ENCODE peak calls at places on chromosomes 5 and 9, in four cellular contexts. One of them, this sample, is unnamed.

GRCh38 chr5:53110156-53110555 is 599 bp upstream of the MOCS2 start:
- DNase-seq in fibroblast of lung: no peak
- DNase-seq in ovary: no peak
- DNase-seq in colonic mucosa: peak
- DNase-seq in this sample: peak

GRCh38 chr9:136107155-136107952 is 11.3 kb downstream of the TMEM250 start:
- DNase-seq in fibroblast of lung: no peak
- DNase-seq in ovary: no peak
- DNase-seq in colonic mucosa: peak
- DNase-seq in this sample: no peak

GRCh38 chr5:107669543-107670027 is 1.2 kb downstream of the EFNA5 start:
- DNase-seq in fibroblast of lung: peak
- DNase-seq in ovary: peak
- DNase-seq in colonic mucosa: peak
- DNase-seq in this sample: peak

GRCh38 chr9:120904061-120904998 is 22.3 kb downstream of the TRAF1 start:
- DNase-seq in fibroblast of lung: no peak
- DNase-seq in ovary: no peak
- DNase-seq in colonic mucosa: no peak
- DNase-seq in this sample: no peak

GRCh38 chr5:157449011-157449723 is 10.8 kb upstream of the NIPAL4 start:
- DNase-seq in fibroblast of lung: peak
- DNase-seq in ovary: peak
- DNase-seq in colonic mucosa: peak
- DNase-seq in this sample: no peak

GRCh38 chr5:83219077-83219476 is 141.7 kb downstream of the XRCC4 start:
- DNase-seq in fibroblast of lung: no peak
- DNase-seq in ovary: no peak
- DNase-seq in colonic mucosa: no peak
- DNase-seq in this sample: no peak

GRCh38 chr5:112694853-112695709 is 42.6 kb upstream of the APC start:
- DNase-seq in fibroblast of lung: peak
- DNase-seq in ovary: no peak
- DNase-seq in colonic mucosa: no peak
- DNase-seq in this sample: peak

GRCh38 chr9:110047955-110048472 is 159.9 kb downstream of the C9orf152 start:
- DNase-seq in fibroblast of lung: no peak
- DNase-seq in ovary: no peak
- DNase-seq in colonic mucosa: no peak
- DNase-seq in this sample: no peak

GRCh38 chr5:75057551-75057950 is 5.2 kb upstream of the GCNT4 start:
- DNase-seq in fibroblast of lung: no peak
- DNase-seq in ovary: no peak
- DNase-seq in colonic mucosa: no peak
- DNase-seq in this sample: no peak

GRCh38 chr5:146751781-146752401 is 126.7 kb downstream of the PPP2R2B start:
- DNase-seq in fibroblast of lung: no peak
- DNase-seq in ovary: no peak
- DNase-seq in colonic mucosa: no peak
- DNase-seq in this sample: no peak

GRCh38 chr9:93041108-93041802 is 17.2 kb upstream of the SUSD3 start:
- DNase-seq in fibroblast of lung: no peak
- DNase-seq in ovary: no peak
- DNase-seq in colonic mucosa: no peak
- DNase-seq in this sample: no peak

GRCh38 chr9:84705128-84705527 is 35.6 kb downstream of the NTRK2 start:
- DNase-seq in fibroblast of lung: no peak
- DNase-seq in ovary: no peak
- DNase-seq in colonic mucosa: no peak
- DNase-seq in this sample: no peak

GRCh38 chr5:17185776-17186175 is 31.7 kb upstream of the BASP1 start:
- DNase-seq in fibroblast of lung: peak
- DNase-seq in ovary: peak
- DNase-seq in colonic mucosa: no peak
- DNase-seq in this sample: no peak

GRCh38 chr5:168401880-168402279 is 84.4 kb upstream of the RARS1 start:
- DNase-seq in fibroblast of lung: no peak
- DNase-seq in ovary: no peak
- DNase-seq in colonic mucosa: no peak
- DNase-seq in this sample: peak

GRCh38 chr9:36486933-36487481 is 85.7 kb upstream of the MELK start:
- DNase-seq in fibroblast of lung: no peak
- DNase-seq in ovary: peak
- DNase-seq in colonic mucosa: peak
- DNase-seq in this sample: no peak

GRCh38 chr9:131274674-131275331 is 1.5 kb downstream of the FAM78A start:
- DNase-seq in fibroblast of lung: no peak
- DNase-seq in ovary: no peak
- DNase-seq in colonic mucosa: no peak
- DNase-seq in this sample: no peak

GRCh38 chr5:132420706-132421272 is 51.3 kb downstream of the SLC22A5 start:
- DNase-seq in fibroblast of lung: no peak
- DNase-seq in ovary: no peak
- DNase-seq in colonic mucosa: peak
- DNase-seq in this sample: no peak

GRCh38 chr5:73901045-73901444 is 275.0 kb downstream of the ARHGEF28 start:
- DNase-seq in fibroblast of lung: peak
- DNase-seq in ovary: no peak
- DNase-seq in colonic mucosa: peak
- DNase-seq in this sample: peak

GRCh38 chr9:13083973-13084528 is 195.4 kb downstream of the MPDZ start:
- DNase-seq in fibroblast of lung: peak
- DNase-seq in ovary: no peak
- DNase-seq in colonic mucosa: no peak
- DNase-seq in this sample: peak

GRCh38 chr5:124654418-124654817 is 92.0 kb downstream of the ZNF608 start:
- DNase-seq in fibroblast of lung: no peak
- DNase-seq in ovary: no peak
- DNase-seq in colonic mucosa: no peak
- DNase-seq in this sample: no peak

GRCh38 chr5:147671365-147671764 is 111.2 kb downstream of the JAKMIP2 start:
- DNase-seq in fibroblast of lung: no peak
- DNase-seq in ovary: no peak
- DNase-seq in colonic mucosa: no peak
- DNase-seq in this sample: no peak

GRCh38 chr5:94693043-94693822 is 74.8 kb downstream of the SLF1 start:
- DNase-seq in fibroblast of lung: peak
- DNase-seq in ovary: no peak
- DNase-seq in colonic mucosa: no peak
- DNase-seq in this sample: no peak

GRCh38 chr9:91362212-91362611 is 494 bp upstream of the AUH start:
- DNase-seq in fibroblast of lung: no peak
- DNase-seq in ovary: no peak
- DNase-seq in colonic mucosa: no peak
- DNase-seq in this sample: no peak

GRCh38 chr5:37375091-37375490 is 4.0 kb upstream of the WDR70 start:
- DNase-seq in fibroblast of lung: no peak
- DNase-seq in ovary: no peak
- DNase-seq in colonic mucosa: no peak
- DNase-seq in this sample: no peak

GRCh38 chr5:107658528-107658927 is 12.2 kb downstream of the EFNA5 start:
- DNase-seq in fibroblast of lung: no peak
- DNase-seq in ovary: no peak
- DNase-seq in colonic mucosa: no peak
- DNase-seq in this sample: no peak

GRCh38 chr9:83219154-83219923 is 156.4 kb upstream of the RASEF start:
- DNase-seq in fibroblast of lung: peak
- DNase-seq in ovary: peak
- DNase-seq in colonic mucosa: peak
- DNase-seq in this sample: no peak

GRCh38 chr5:115986358-115986757 is 24.1 kb downstream of the LVRN start:
- DNase-seq in fibroblast of lung: peak
- DNase-seq in ovary: no peak
- DNase-seq in colonic mucosa: no peak
- DNase-seq in this sample: no peak

GRCh38 chr5:6701500-6701899 is 11.7 kb upstream of the TENT4A start:
- DNase-seq in fibroblast of lung: no peak
- DNase-seq in ovary: no peak
- DNase-seq in colonic mucosa: peak
- DNase-seq in this sample: no peak

GRCh38 chr5:124742983-124743533 is 3.4 kb downstream of the ZNF608 start:
- DNase-seq in fibroblast of lung: peak
- DNase-seq in ovary: no peak
- DNase-seq in colonic mucosa: no peak
- DNase-seq in this sample: peak

GRCh38 chr5:40490464-40491083 is 189.1 kb upstream of the PTGER4 start:
- DNase-seq in fibroblast of lung: no peak
- DNase-seq in ovary: no peak
- DNase-seq in colonic mucosa: no peak
- DNase-seq in this sample: no peak

GRCh38 chr5:72065751-72066255 is 41.5 kb upstream of the MAP1B start:
- DNase-seq in fibroblast of lung: peak
- DNase-seq in ovary: no peak
- DNase-seq in colonic mucosa: no peak
- DNase-seq in this sample: no peak

GRCh38 chr5:68458416-68458815 is 242.9 kb downstream of the PIK3R1 start:
- DNase-seq in fibroblast of lung: no peak
- DNase-seq in ovary: no peak
- DNase-seq in colonic mucosa: no peak
- DNase-seq in this sample: no peak

GRCh38 chr9:68778635-68779034 is 73.6 kb downstream of the PIP5K1B start:
- DNase-seq in fibroblast of lung: no peak
- DNase-seq in ovary: no peak
- DNase-seq in colonic mucosa: no peak
- DNase-seq in this sample: no peak

GRCh38 chr5:175778951-175779475 is 92.4 kb upstream of the CPLX2 start:
- DNase-seq in fibroblast of lung: no peak
- DNase-seq in ovary: peak
- DNase-seq in colonic mucosa: no peak
- DNase-seq in this sample: no peak

GRCh38 chr9:89794918-89795317 is 190.1 kb downstream of the GADD45G start:
- DNase-seq in fibroblast of lung: no peak
- DNase-seq in ovary: no peak
- DNase-seq in colonic mucosa: peak
- DNase-seq in this sample: no peak

GRCh38 chr5:82493217-82493616 is 215.1 kb upstream of the RPS23 start:
- DNase-seq in fibroblast of lung: no peak
- DNase-seq in ovary: no peak
- DNase-seq in colonic mucosa: no peak
- DNase-seq in this sample: no peak

GRCh38 chr5:171680485-171680884 is 105.1 kb upstream of the SMIM23 start:
- DNase-seq in fibroblast of lung: no peak
- DNase-seq in ovary: no peak
- DNase-seq in colonic mucosa: no peak
- DNase-seq in this sample: no peak

GRCh38 chr5:133519191-133519590 is 93.2 kb downstream of the FSTL4 start:
- DNase-seq in fibroblast of lung: no peak
- DNase-seq in ovary: no peak
- DNase-seq in colonic mucosa: no peak
- DNase-seq in this sample: no peak

GRCh38 chr9:98875536-98875935 is 68.1 kb downstream of the GALNT12 start:
- DNase-seq in fibroblast of lung: no peak
- DNase-seq in ovary: no peak
- DNase-seq in colonic mucosa: no peak
- DNase-seq in this sample: no peak

GRCh38 chr9:71112866-71113265 is 8.6 kb downstream of the TRPM3 start:
- DNase-seq in fibroblast of lung: no peak
- DNase-seq in ovary: no peak
- DNase-seq in colonic mucosa: no peak
- DNase-seq in this sample: no peak

This sample was measured in PC-9.